ENCODE peak calls at places on chromosomes 16 and 17, in five cellular contexts. G, J, E, X and Q are unnamed samples.

GRCh38 chr16:56281256-56281805 is 90.0 kb downstream of the GNAO1 start:
- DNase-seq in G (peak), E (no peak), X (no peak), J (no peak), Q (no peak)

GRCh38 chr16:88622866-88623265 is 15.5 kb upstream of the IL17C start:
- DNase-seq in G (no peak), J (no peak), X (no peak), E (no peak), Q (no peak)

GRCh38 chr17:46943511-46944393 is 20.8 kb downstream of the GOSR2 start:
- DNase-seq in X (peak), J (no peak), E (no peak), G (peak), Q (no peak)

GRCh38 chr16:15874745-15875314 is 13.6 kb downstream of the CEP20 start:
- DNase-seq in G (peak), X (peak), J (no peak), E (peak), Q (no peak)

GRCh38 chr17:39667262-39668140 is 752 bp upstream of the PNMT start:
- DNase-seq in E (peak), G (peak), X (no peak), J (no peak), Q (no peak)

GRCh38 chr17:28718317-28718672 is 627 bp upstream of the RAB34 start:
- DNase-seq in J (no peak), E (no peak), X (no peak), G (peak), Q (no peak)

GRCh38 chr16:27483083-27483437 is 66.7 kb downstream of the GTF3C1 start:
- DNase-seq in X (no peak), J (no peak), G (no peak), E (no peak), Q (no peak)

GRCh38 chr16:31472559-31473203 is 729 bp downstream of the TGFB1I1 start:
- DNase-seq in E (peak), J (no peak), X (peak), G (peak), Q (peak)

GRCh38 chr17:59220328-59221158 is at the start of gene GDPD1:
- DNase-seq in X (peak), J (peak), G (peak), E (peak), Q (peak)

GRCh38 chr16:13529193-13529982 is 390.6 kb upstream of the ERCC4 start:
- DNase-seq in E (no peak), X (peak), G (no peak), J (no peak), Q (no peak)

GRCh38 chr17:68711858-68712257 is 110.7 kb upstream of the FAM20A start:
- DNase-seq in E (no peak), X (no peak), J (no peak), G (no peak), Q (no peak)